ENCODE peak calls at places on chromosome 11, in four cellular contexts. J is cardiac muscle cell, A is neural progenitor cell, P is tibial artery. F is an unnamed sample.

GRCh38 chr11:73995247-73995646 is 12.6 kb upstream of the UCP2 start:
- DNase-seq in J (no peak), A (no peak), P (no peak), F (no peak)

GRCh38 chr11:1382429-1382828 is 7.3 kb upstream of the BRSK2 start:
- DNase-seq in J (no peak), P (no peak), A (no peak), F (no peak)

GRCh38 chr11:12200359-12201015 is 90.1 kb downstream of the MICAL2 start:
- DNase-seq in J (peak; percentile 89), P (peak; percentile 69), A (no peak), F (peak; percentile 62)

GRCh38 chr11:60078021-60078420 is 10.4 kb upstream of the MS4A2 start:
- DNase-seq in P (no peak), J (no peak), A (no peak), F (no peak)

GRCh38 chr11:122202951-122203456 is 87.0 kb upstream of the BLID start:
- DNase-seq in P (peak; percentile 63), A (peak; percentile 81), J (peak; percentile 83), F (no peak)

GRCh38 chr11:43316451-43316850 is 4.7 kb downstream of the API5 start:
- DNase-seq in J (peak; percentile 7), P (no peak), A (no peak), F (no peak)

GRCh38 chr11:133343951-133344350 is 188.3 kb downstream of the OPCML start:
- DNase-seq in P (no peak), A (no peak), J (no peak), F (no peak)

GRCh38 chr11:59053387-59053786 is 32.7 kb upstream of the GLYATL1B start:
- DNase-seq in P (peak; percentile 53), J (peak; percentile 70), A (peak; percentile 74), F (no peak)

GRCh38 chr11:124069429-124070401 is 28.6 kb upstream of the OR10G7 start:
- DNase-seq in J (peak; percentile 75), A (peak; percentile 86), P (no peak), F (no peak)

GRCh38 chr11:87972133-87972532 is 203.1 kb downstream of the RAB38 start:
- DNase-seq in A (no peak), J (no peak), P (no peak), F (no peak)

GRCh38 chr11:87180743-87181142 is 143.0 kb downstream of the TMEM135 start:
- DNase-seq in P (no peak), A (no peak), J (peak; percentile 73), F (no peak)

GRCh38 chr11:33735166-33735425 is 1.1 kb downstream of the CD59 start:
- DNase-seq in A (peak; percentile 36), P (no peak), J (no peak), F (no peak)
- H3K4me1 ChIP-seq in A (peaks cover 12% of the 10 kb centered on the region), P (peaks cover 40% of the 10 kb centered on the region), J (peaks cover 20% of the 10 kb centered on the region), F (peaks cover 49% of the 10 kb centered on the region)

GRCh38 chr11:68325894-68326220 is 13.5 kb downstream of the LRP5 start:
- DNase-seq in J (no peak), A (no peak), P (no peak), F (no peak)
- H3K4me1 ChIP-seq in J (peaks cover 24% of the 10 kb centered on the region), A (peaks cover 54% of the 10 kb centered on the region), P (peaks cover 90% of the 10 kb centered on the region), F (peaks cover 89% of the 10 kb centered on the region)

DNA sequence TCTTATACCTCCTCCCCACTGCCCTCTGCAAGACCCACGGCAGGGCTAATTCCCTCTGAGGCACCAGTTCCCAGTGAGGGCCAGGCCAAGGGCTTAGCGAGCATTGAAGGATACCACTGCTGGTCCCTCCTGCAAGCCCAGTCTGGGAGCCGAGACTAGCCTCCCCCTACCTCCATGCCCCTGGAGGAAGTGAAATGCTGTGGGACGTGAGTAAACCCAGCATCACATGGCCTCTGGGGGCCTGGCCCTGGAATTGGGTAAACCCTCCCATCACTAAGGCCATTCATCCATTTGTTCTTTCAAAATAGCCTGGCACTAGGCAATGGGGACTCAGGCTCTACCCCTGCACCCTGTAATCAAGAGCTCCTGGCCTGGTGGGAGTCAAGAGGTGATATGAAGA is 24.7 kb downstream of the ARAP1 start:
- DNase-seq in A (no peak), P (no peak), J (no peak), F (no peak)
- H3K4me1 ChIP-seq in A (no peaks in the 10 kb centered on the region), P (peaks cover 9% of the 10 kb centered on the region), J (peaks cover 18% of the 10 kb centered on the region), F (peaks cover 16% of the 10 kb centered on the region)

DNA sequence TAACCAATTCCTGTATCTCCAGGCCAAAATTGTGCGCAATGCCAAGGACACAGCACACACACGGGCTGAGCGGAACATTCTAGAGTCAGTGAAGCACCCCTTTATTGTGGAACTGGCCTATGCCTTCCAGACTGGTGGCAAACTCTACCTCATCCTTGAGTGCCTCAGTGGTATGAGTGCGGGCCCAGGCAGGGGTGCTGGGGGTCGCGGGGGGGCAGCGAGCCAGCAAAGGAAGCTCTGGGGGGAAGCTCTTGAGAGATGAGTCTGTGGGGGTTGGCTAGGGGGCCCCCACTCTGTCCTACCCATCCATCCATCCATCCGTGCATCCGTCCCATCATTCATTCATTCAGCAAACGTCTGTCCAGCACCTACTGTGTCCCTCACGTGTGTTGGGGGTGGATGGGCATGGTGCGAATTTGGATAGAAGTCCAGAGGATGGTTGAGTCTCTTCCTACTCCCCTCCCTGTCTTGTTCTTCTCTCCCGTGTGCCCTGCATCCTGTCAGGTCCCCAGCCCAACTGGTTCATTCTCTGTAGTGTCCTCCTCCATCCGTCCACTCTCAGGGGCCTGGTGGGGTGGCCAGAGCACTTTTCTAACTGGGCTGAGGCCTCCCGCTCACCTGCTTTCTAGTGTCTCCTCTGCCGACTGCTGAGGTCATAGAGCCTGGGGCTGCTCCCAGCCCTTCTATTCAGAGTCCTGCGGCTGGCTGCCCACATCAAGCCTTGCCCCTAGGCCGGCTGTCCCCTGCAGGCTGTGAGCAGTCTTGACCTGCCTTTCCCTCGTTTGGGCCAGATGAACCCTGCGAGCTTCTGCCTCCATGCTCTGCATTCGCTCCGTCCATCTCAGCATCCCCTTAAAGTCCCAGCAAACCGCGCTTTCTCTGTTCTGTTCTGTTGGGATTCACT is 3.3 kb downstream of the RPS6KB2 start:
- DNase-seq in J (no peak), A (no peak), P (no peak), F (no peak)
- H3K4me1 ChIP-seq in J (no peaks in the 10 kb centered on the region), A (peaks cover 9% of the 10 kb centered on the region), P (peaks cover 36% of the 10 kb centered on the region), F (peaks cover 30% of the 10 kb centered on the region)

GRCh38 chr11:33475999-33476398 is 218.8 kb downstream of the HIPK3 start:
- DNase-seq in P (no peak), A (no peak), J (peak; percentile 90), F (no peak)
- H3K4me1 ChIP-seq in P (no peaks in the 10 kb centered on the region), A (peaks cover 4% of the 10 kb centered on the region), J (no peaks in the 10 kb centered on the region), F (peaks cover 4% of the 10 kb centered on the region)

GRCh38 chr11:96218013-96218412 is 125.0 kb downstream of the MAML2 start:
- DNase-seq in J (no peak), A (no peak), P (no peak), F (no peak)

GRCh38 chr11:96222102-96222501 is 120.9 kb downstream of the MAML2 start:
- DNase-seq in A (no peak), J (no peak), P (no peak), F (no peak)

GRCh38 chr11:96218901-96219300 is 124.1 kb downstream of the MAML2 start:
- DNase-seq in P (no peak), A (no peak), J (no peak), F (no peak)

GRCh38 chr11:96219981-96220623 is 122.9 kb downstream of the MAML2 start:
- DNase-seq in J (peak; percentile 61), A (peak; percentile 26), P (peak; percentile 45), F (no peak)

GRCh38 chr11:96221244-96222070 is 121.5 kb downstream of the MAML2 start:
- DNase-seq in P (no peak), A (no peak), J (no peak), F (no peak)
- H3K4me1 ChIP-seq in P (peaks cover 53% of the 10 kb centered on the region), A (peaks cover 6% of the 10 kb centered on the region), J (peaks cover 51% of the 10 kb centered on the region), F (peaks cover 61% of the 10 kb centered on the region)

GRCh38 chr11:128464878-128465277 is 122.5 kb downstream of the ETS1 start:
- DNase-seq in A (no peak), P (no peak), J (no peak), F (no peak)
- H3K4me1 ChIP-seq in A (peaks cover 9% of the 10 kb centered on the region), P (peaks cover 59% of the 10 kb centered on the region), J (peaks cover 18% of the 10 kb centered on the region), F (peaks cover 45% of the 10 kb centered on the region)

DNA sequence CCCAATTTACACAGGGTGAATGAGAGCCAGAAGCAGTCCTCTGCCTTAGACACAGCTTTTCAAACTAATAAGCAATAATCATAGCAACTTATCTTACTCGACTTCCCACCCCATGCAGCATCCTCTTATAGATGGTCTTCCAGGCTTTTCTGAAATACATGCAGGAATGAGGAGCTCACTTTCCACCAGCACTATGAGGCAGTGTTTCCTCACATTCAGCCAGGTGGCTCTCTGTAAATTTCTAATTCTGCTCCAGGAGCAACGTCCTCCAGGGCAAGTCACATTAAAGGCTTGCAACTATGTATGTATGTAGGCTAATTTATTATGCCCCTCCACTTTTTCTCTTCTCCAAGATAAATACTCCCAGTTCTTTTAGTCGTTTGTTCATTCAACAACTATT is 60.0 kb downstream of the PAK1 start:
- DNase-seq in A (no peak), J (no peak), P (no peak), F (no peak)
- H3K4me1 ChIP-seq in A (peaks cover 27% of the 10 kb centered on the region), J (no peaks in the 10 kb centered on the region), P (peaks cover 16% of the 10 kb centered on the region), F (peaks cover 21% of the 10 kb centered on the region)

DNA sequence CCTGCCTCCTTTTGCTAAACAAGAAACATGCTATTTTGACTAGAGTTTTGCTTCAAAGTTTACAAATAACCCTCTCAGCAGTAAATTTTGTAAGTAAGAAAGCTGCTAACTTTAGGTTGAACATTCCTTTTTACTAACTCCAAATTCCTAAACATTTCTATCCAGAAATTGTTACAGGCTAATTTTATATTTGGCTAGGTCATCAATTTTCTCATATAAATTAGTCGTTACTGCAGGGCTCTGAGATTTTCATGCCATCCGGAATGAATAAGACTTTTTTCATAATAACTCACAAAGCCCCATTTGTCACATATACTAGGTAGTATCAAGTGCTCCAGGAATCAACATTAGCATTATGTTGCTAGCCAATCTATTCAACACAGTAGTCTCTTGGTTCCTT is 143.1 kb downstream of the METTL15 start:
- DNase-seq in P (no peak), A (no peak), J (no peak), F (no peak)
- H3K4me1 ChIP-seq in P (no peaks in the 10 kb centered on the region), A (no peaks in the 10 kb centered on the region), J (no peaks in the 10 kb centered on the region), F (no peaks in the 10 kb centered on the region)